ENCODE peak calls at places on chromosomes 12 and 14, in five cellular contexts. I is NCI-H460, Q is NCI-H2081, T is pancreas, E is upper lobe of right lung. U is an unnamed sample.

GRCh38 chr12:5433081-5433839 is 1.4 kb downstream of the NTF3 start:
- DNase-seq in I (no peak), Q (no peak), T (no peak), E (no peak), U (peak)

GRCh38 chr14:54735424-54735823 is 167.2 kb downstream of the GCH1 start:
- DNase-seq in I (no peak), Q (no peak), T (no peak), E (no peak), U (no peak)

GRCh38 chr14:88765130-88765529 is 27.6 kb downstream of the EML5 start:
- DNase-seq in I (no peak), Q (no peak), T (no peak), E (no peak), U (no peak)

GRCh38 chr12:49603721-49604120 is 1.7 kb downstream of the FAM186B start:
- DNase-seq in I (no peak), Q (no peak), T (no peak), E (no peak), U (no peak)

GRCh38 chr14:22481546-22481945 is 107.5 kb downstream of the DAD1 start:
- DNase-seq in I (no peak), Q (no peak), T (no peak), E (no peak), U (no peak)

GRCh38 chr12:53078425-53079225 is 565 bp downstream of the SPRYD3 start:
- DNase-seq in I (no peak), Q (peak), T (peak), E (no peak), U (no peak)

GRCh38 chr12:26011099-26011498 is 52.6 kb downstream of the RASSF8 start:
- DNase-seq in I (no peak), Q (no peak), T (no peak), E (no peak), U (no peak)

GRCh38 chr14:44944107-44944506 is 17.6 kb downstream of the KLHL28 start:
- DNase-seq in I (no peak), Q (no peak), T (no peak), E (no peak), U (no peak)

GRCh38 chr12:2382391-2383155 is 329.8 kb downstream of the CACNA1C start:
- DNase-seq in I (no peak), Q (no peak), T (no peak), E (no peak), U (no peak)

GRCh38 chr14:23569443-23570151 is 2.0 kb upstream of the AP1G2 start:
- DNase-seq in I (no peak), Q (no peak), T (no peak), E (peak), U (no peak)

GRCh38 chr12:100824476-100824875 is 29.9 kb downstream of the ANO4 start:
- DNase-seq in I (no peak), Q (no peak), T (no peak), E (no peak), U (no peak)

GRCh38 chr14:74213907-74214803 is 25.1 kb upstream of the VSX2 start:
- DNase-seq in I (no peak), Q (no peak), T (no peak), E (no peak), U (no peak)

GRCh38 chr12:7681535-7681934 is 14.0 kb downstream of the GDF3 start:
- DNase-seq in I (no peak), Q (no peak), T (no peak), E (no peak), U (no peak)

GRCh38 chr12:19158909-19159308 is 29.4 kb downstream of the PLEKHA5 start:
- DNase-seq in I (no peak), Q (no peak), T (no peak), E (no peak), U (no peak)

GRCh38 chr12:90295858-90296257 is 587.2 kb upstream of the ATP2B1 start:
- DNase-seq in I (no peak), Q (no peak), T (no peak), E (no peak), U (no peak)

GRCh38 chr12:6461401-6462233 is 8.9 kb downstream of the VAMP1 start:
- DNase-seq in I (no peak), Q (no peak), T (no peak), E (peak), U (no peak)

GRCh38 chr14:52987514-52987913 is 36.7 kb upstream of the FERMT2 start:
- DNase-seq in I (no peak), Q (peak), T (no peak), E (no peak), U (no peak)

GRCh38 chr12:21577516-21577915 is 27.1 kb downstream of the GYS2 start:
- DNase-seq in I (no peak), Q (no peak), T (no peak), E (no peak), U (no peak)

GRCh38 chr12:110699591-110700445 is 10.9 kb upstream of the HVCN1 start:
- DNase-seq in I (no peak), Q (no peak), T (no peak), E (no peak), U (no peak)

GRCh38 chr12:6284273-6284672 is 26.2 kb upstream of the PLEKHG6 start:
- DNase-seq in I (no peak), Q (no peak), T (no peak), E (no peak), U (no peak)

GRCh38 chr12:7916936-7917335 is 19.1 kb downstream of the SLC2A3 start:
- DNase-seq in I (no peak), Q (no peak), T (no peak), E (no peak), U (no peak)

GRCh38 chr14:60381909-60382308 is 104.0 kb downstream of the C14orf39 start:
- DNase-seq in I (no peak), Q (no peak), T (no peak), E (no peak), U (no peak)

U was measured in heart right ventricle.